ENCODE peak calls at places on chromosomes 2 and 18, in seven cellular contexts. P, A, E, U, L, V and Y are unnamed samples.

GRCh38 chr2:71923887-71924533 is 223.7 kb downstream of the CYP26B1 start:
- DNase-seq in V (peak; percentile 65), L (no peak), A (peak; percentile 58), P (no peak), U (peak; percentile 28), E (peak; percentile 83), Y (peak; percentile 10)

GRCh38 chr2:50885948-50886347 is 146.0 kb downstream of the NRXN1 start:
- DNase-seq in A (no peak), U (peak; percentile 75), V (no peak), L (no peak), P (no peak), E (no peak), Y (no peak)

GRCh38 chr2:105557021-105557420 is 158.2 kb upstream of the FHL2 start:
- DNase-seq in A (no peak), V (no peak), L (no peak), P (no peak), E (no peak), U (no peak), Y (no peak)

GRCh38 chr2:181789827-181790448 is 101.6 kb upstream of the ITPRID2 start:
- DNase-seq in P (no peak), L (no peak), E (no peak), V (no peak), A (no peak), U (no peak), Y (no peak)

GRCh38 chr2:26758790-26759321 is 5.2 kb upstream of the SLC35F6 start:
- DNase-seq in L (no peak), V (peak; percentile 39), U (no peak), P (no peak), E (peak; percentile 12), A (no peak), Y (no peak)

GRCh38 chr2:211564441-211564840 is 974.2 kb downstream of the ERBB4 start:
- DNase-seq in A (no peak), V (no peak), E (no peak), U (no peak), P (no peak), L (no peak), Y (no peak)

GRCh38 chr2:119431976-119432881 is 575 bp downstream of the TMEM37 start:
- DNase-seq in L (no peak), E (no peak), U (no peak), A (peak; percentile 63), P (no peak), V (peak; percentile 9), Y (no peak)

GRCh38 chr2:49901202-49901865 is 747.0 kb upstream of the FSHR start:
- DNase-seq in V (no peak), A (no peak), E (no peak), L (no peak), P (no peak), U (no peak), Y (no peak)

GRCh38 chr2:8659092-8659734 is 22.6 kb upstream of the ID2 start:
- DNase-seq in A (no peak), V (no peak), U (no peak), L (no peak), P (no peak), E (no peak), Y (peak; percentile 8)

GRCh38 chr2:24365051-24365450 is 4.7 kb upstream of the ITSN2 start:
- DNase-seq in A (peak; percentile 90), P (no peak), L (no peak), V (no peak), U (peak; percentile 65), E (no peak), Y (no peak)

GRCh38 chr2:37676274-37676673 is 4.8 kb upstream of the CDC42EP3 start:
- DNase-seq in V (peak; percentile 58), P (no peak), E (peak; percentile 70), A (no peak), U (no peak), L (no peak), Y (no peak)

GRCh38 chr2:111162718-111163331 is 42.1 kb downstream of the BCL2L11 start:
- DNase-seq in V (peak; percentile 43), A (no peak), U (no peak), P (no peak), E (no peak), L (no peak), Y (no peak)

GRCh38 chr2:85709385-85709784 is 15.2 kb downstream of the GNLY start:
- DNase-seq in U (no peak), V (no peak), P (no peak), L (no peak), E (no peak), A (no peak), Y (no peak)

GRCh38 chr2:200600549-200601212 is 14.9 kb downstream of the AOX1 start:
- DNase-seq in L (no peak), A (no peak), U (no peak), P (no peak), V (peak; percentile 43), E (peak; percentile 25), Y (no peak)

GRCh38 chr2:184564092-184564491 is 34.2 kb upstream of the ZNF804A start:
- DNase-seq in E (no peak), L (no peak), U (no peak), V (no peak), A (no peak), P (no peak), Y (no peak)

GRCh38 chr2:136058951-136059530 is 58.9 kb downstream of the CXCR4 start:
- DNase-seq in L (no peak), P (no peak), A (no peak), V (no peak), U (no peak), E (no peak), Y (no peak)

GRCh38 chr2:116952254-116952653 is 862.2 kb upstream of the DDX18 start:
- DNase-seq in L (no peak), U (peak; percentile 7), E (peak; percentile 23), A (no peak), V (no peak), P (no peak), Y (no peak)

GRCh38 chr18:48727685-48728084 is 188.9 kb downstream of the CTIF start:
- DNase-seq in A (no peak), P (no peak), V (no peak), L (peak; percentile 46), E (no peak), U (no peak), Y (no peak)

GRCh38 chr2:122596541-122596940 is 841.1 kb downstream of the TSN start:
- DNase-seq in P (no peak), A (no peak), U (no peak), E (no peak), V (no peak), L (no peak), Y (no peak)

GRCh38 chr2:229348135-229348534 is 77.0 kb upstream of the PID1 start:
- DNase-seq in A (no peak), P (no peak), V (no peak), E (no peak), L (peak; percentile 71), U (no peak), Y (no peak)

GRCh38 chr2:186687774-186688173 is 6.1 kb upstream of the FAM171B start:
- DNase-seq in U (no peak), V (peak; percentile 90), E (no peak), L (peak; percentile 19), P (no peak), A (no peak), Y (no peak)

GRCh38 chr2:238567067-238567855 is 140.5 kb downstream of the ASB1 start:
- DNase-seq in V (no peak), L (no peak), E (peak; percentile 28), U (no peak), P (no peak), A (peak; percentile 79), Y (no peak)

GRCh38 chr18:48084858-48085257 is 154.4 kb upstream of the SMAD2 start:
- DNase-seq in A (no peak), E (no peak), U (no peak), L (no peak), V (no peak), P (no peak), Y (no peak)

GRCh38 chr2:68245672-68246071 is 6.7 kb downstream of the PPP3R1 start:
- DNase-seq in P (no peak), U (no peak), E (no peak), L (no peak), V (no peak), A (no peak), Y (no peak)

GRCh38 chr2:2271471-2271941 is 59.6 kb downstream of the MYT1L start:
- DNase-seq in E (peak; percentile 83), U (no peak), A (no peak), V (no peak), L (peak; percentile 45), P (no peak), Y (no peak)

GRCh38 chr2:240365971-240366471 is 69.4 kb upstream of the GPC1 start:
- DNase-seq in P (no peak), U (no peak), L (no peak), E (no peak), V (no peak), A (peak; percentile 3), Y (no peak)

GRCh38 chr2:137772451-137772850 is 191.8 kb upstream of the HNMT start:
- DNase-seq in U (no peak), V (no peak), A (no peak), E (no peak), P (no peak), L (no peak), Y (no peak)

GRCh38 chr2:168480825-168481585 is 24.9 kb downstream of the CERS6 start:
- DNase-seq in E (no peak), V (no peak), A (peak; percentile 35), U (no peak), L (no peak), P (no peak), Y (no peak)

GRCh38 chr18:76814256-76814655 is 8.1 kb upstream of the ZNF236 start:
- DNase-seq in E (no peak), U (no peak), L (no peak), A (no peak), P (no peak), V (no peak), Y (no peak)

GRCh38 chr2:7785700-7786099 is 868.5 kb downstream of the RNF144A start:
- DNase-seq in L (no peak), V (no peak), U (no peak), P (no peak), A (no peak), E (no peak), Y (no peak)

GRCh38 chr2:223696719-223697118 is 94.6 kb upstream of the SCG2 start:
- DNase-seq in V (peak; percentile 69), P (no peak), L (no peak), E (no peak), A (no peak), U (no peak), Y (no peak)

GRCh38 chr2:176388886-176389285 is 119.6 kb downstream of the MTX2 start:
- DNase-seq in P (no peak), E (no peak), V (no peak), U (no peak), A (no peak), L (no peak), Y (no peak)

GRCh38 chr2:11583203-11583752 is 49.4 kb downstream of the GREB1 start:
- DNase-seq in L (no peak), E (no peak), A (peak; percentile 34), V (peak; percentile 26), U (peak; percentile 73), P (no peak), Y (no peak)

GRCh38 chr2:49286726-49287125 is 132.4 kb upstream of the FSHR start:
- DNase-seq in E (no peak), P (no peak), A (no peak), L (no peak), V (no peak), U (no peak), Y (no peak)

GRCh38 chr18:62898359-62898758 is 183.0 kb downstream of the PHLPP1 start:
- DNase-seq in E (no peak), U (no peak), V (no peak), L (no peak), P (no peak), A (no peak), Y (no peak)